ENCODE peak calls at places on chromosome 11, in eight cellular contexts. O is ovary, F is fibroblast of pulmonary artery, U is choroid plexus epithelial cell, H is coronary artery, Q is HFF-Myc, Z is AG10803, B is epithelial cell of esophagus. L is an unnamed sample.

GRCh38 chr11:57294225-57295131 is 30.3 kb downstream of the TNKS1BP1 start:
- DNase-seq in B (peak), H (no peak), Z (peak), Q (no peak), F (peak), O (no peak), U (peak), L (no peak)

GRCh38 chr11:57644748-57645715 is 4.7 kb downstream of the YPEL4 start:
- DNase-seq in O (peak), Z (peak), U (peak), F (peak), H (peak), B (peak), Q (no peak), L (no peak)

GRCh38 chr11:69638941-69639681 is 1.8 kb upstream of the CCND1 start:
- DNase-seq in Q (peak), H (peak), O (peak), U (peak), Z (peak), F (peak), B (peak), L (peak)

GRCh38 chr11:61586792-61587430 is 6.0 kb upstream of the SYT7 start:
- DNase-seq in O (no peak), Q (no peak), H (no peak), U (no peak), Z (no peak), B (peak), F (no peak), L (no peak)

GRCh38 chr11:116732740-116733385 is 39.9 kb downstream of the BUD13 start:
- DNase-seq in Q (peak), B (peak), H (peak), U (peak), F (peak), O (peak), Z (peak), L (no peak)

GRCh38 chr11:67387518-67387917 is 4.3 kb upstream of the RAD9A start:
- DNase-seq in B (no peak), Z (no peak), H (no peak), O (no peak), Q (no peak), U (no peak), F (no peak), L (no peak)

GRCh38 chr11:103903621-103904323 is 132.7 kb upstream of the DDI1 start:
- DNase-seq in B (no peak), O (no peak), Q (no peak), U (no peak), F (no peak), H (no peak), Z (no peak), L (no peak)

GRCh38 chr11:128596245-128596644 is 8.9 kb upstream of the ETS1 start:
- DNase-seq in Z (no peak), U (no peak), H (no peak), B (no peak), F (no peak), Q (no peak), O (no peak), L (no peak)

GRCh38 chr11:1341928-1342524 is 32.6 kb upstream of the TOLLIP start:
- DNase-seq in O (peak), Z (peak), H (no peak), Q (peak), F (peak), U (peak), B (no peak), L (peak)

GRCh38 chr11:1400168-1401000 is 10.7 kb downstream of the BRSK2 start:
- DNase-seq in B (no peak), H (no peak), Z (no peak), U (no peak), F (no peak), Q (no peak), O (no peak), L (no peak)

GRCh38 chr11:66238786-66239413 is 29.5 kb upstream of the RAB1B start:
- DNase-seq in B (no peak), U (no peak), Q (no peak), O (no peak), H (no peak), F (no peak), Z (no peak), L (no peak)

GRCh38 chr11:100925935-100926334 is 203.7 kb downstream of the PGR start:
- DNase-seq in F (peak), H (no peak), U (peak), B (peak), O (no peak), Z (peak), Q (peak), L (peak)

GRCh38 chr11:45830596-45830995 is 16.7 kb upstream of the CRY2 start:
- DNase-seq in Q (no peak), U (no peak), O (no peak), H (no peak), Z (no peak), B (no peak), F (no peak), L (no peak)

GRCh38 chr11:111585371-111585770 is 16.9 kb upstream of the SIK2 start:
- DNase-seq in Q (no peak), H (no peak), Z (peak), U (peak), F (peak), O (no peak), B (peak), L (peak)

GRCh38 chr11:43861141-43861540 is 19.5 kb upstream of the ALKBH3 start:
- DNase-seq in B (no peak), Z (no peak), U (no peak), H (no peak), F (no peak), O (no peak), Q (no peak), L (no peak)

GRCh38 chr11:119709638-119710346 is 19.2 kb downstream of the NECTIN1 start:
- DNase-seq in F (peak), H (no peak), U (peak), Q (peak), Z (peak), O (peak), B (no peak), L (no peak)

GRCh38 chr11:57316017-57316416 is 8.7 kb downstream of the TNKS1BP1 start:
- DNase-seq in U (no peak), Q (no peak), F (no peak), B (no peak), O (no peak), Z (no peak), H (no peak), L (no peak)

GRCh38 chr11:108278546-108278945 is 55.7 kb downstream of the ATM start:
- DNase-seq in H (no peak), F (peak), Z (no peak), U (peak), B (no peak), Q (no peak), O (no peak), L (no peak)

GRCh38 chr11:123272565-123272964 is 77.5 kb upstream of the CLMP start:
- DNase-seq in H (no peak), Q (no peak), B (peak), Z (peak), O (no peak), F (no peak), U (no peak), L (no peak)

GRCh38 chr11:33329705-33330329 is 72.6 kb downstream of the HIPK3 start:
- DNase-seq in O (no peak), H (no peak), U (peak), Q (peak), B (peak), Z (peak), F (peak), L (no peak)

GRCh38 chr11:47938791-47939560 is 41.4 kb upstream of the PTPRJ start:
- DNase-seq in Z (no peak), Q (no peak), H (no peak), O (no peak), F (no peak), B (no peak), U (no peak), L (no peak)

GRCh38 chr11:5621580-5621979 is 3.2 kb upstream of the TRIM34 start:
- DNase-seq in Z (no peak), O (no peak), H (no peak), Q (no peak), U (no peak), F (no peak), B (no peak), L (no peak)

GRCh38 chr11:5624489-5625278 is at the start of gene TRIM34:
- DNase-seq in F (peak), Z (peak), B (peak), O (peak), U (peak), Q (peak), H (peak), L (no peak)

GRCh38 chr11:5626191-5626590 is 1.4 kb downstream of the TRIM34 start:
- DNase-seq in Q (no peak), U (peak), H (no peak), O (no peak), F (peak), B (peak), Z (peak), L (peak)

GRCh38 chr11:5622802-5623201 is 2.0 kb upstream of the TRIM34 start:
- DNase-seq in F (no peak), U (no peak), Q (no peak), H (no peak), B (no peak), O (no peak), Z (no peak), L (no peak)

GRCh38 chr11:5625281-5625680 is 480 bp downstream of the TRIM34 start:
- DNase-seq in Z (no peak), H (no peak), Q (no peak), O (no peak), U (no peak), B (no peak), F (no peak), L (no peak)
- H3K4me3 ChIP-seq in Z (peak), H (peak), Q (peak), O (peak), U (peak), B (peak), F (peak), L (peak)

GRCh38 chr11:19774817-19775600 is 62.4 kb downstream of the NAV2 start:
- DNase-seq in B (no peak), H (peak), Q (no peak), Z (no peak), U (no peak), O (no peak), F (no peak), L (no peak)
- TF ChIP-seq CTCF in B (no peak), H (no peak), Q (no peak), Z (no peak), U (no peak), O (no peak), F (no peak), L (no peak)

GRCh38 chr11:10930961-10931760 is 73.3 kb upstream of the ZBED5 start:
- DNase-seq in F (peak), O (peak), B (peak), U (peak), Z (peak), Q (no peak), H (peak), L (no peak)
- H3K4me3 ChIP-seq in F (peak), O (peak), B (peak), U (peak), Z (peak), Q (peak), H (peak), L (peak)

GRCh38 chr11:78912778-78913177 is 338.1 kb upstream of the NARS2 start:
- DNase-seq in F (no peak), Q (no peak), O (no peak), Z (no peak), B (no peak), U (no peak), H (no peak), L (no peak)

GRCh38 chr11:78920329-78920728 is 345.7 kb upstream of the NARS2 start:
- DNase-seq in U (no peak), Q (no peak), H (no peak), O (no peak), B (no peak), Z (no peak), F (no peak), L (no peak)

GRCh38 chr11:78921517-78921916 is 346.9 kb upstream of the NARS2 start:
- DNase-seq in Q (no peak), Z (no peak), B (no peak), H (no peak), U (no peak), F (no peak), O (no peak), L (no peak)

GRCh38 chr11:78914503-78914902 is 339.8 kb upstream of the NARS2 start:
- DNase-seq in O (no peak), H (no peak), Z (no peak), Q (no peak), U (no peak), F (no peak), B (no peak), L (no peak)

DNA sequence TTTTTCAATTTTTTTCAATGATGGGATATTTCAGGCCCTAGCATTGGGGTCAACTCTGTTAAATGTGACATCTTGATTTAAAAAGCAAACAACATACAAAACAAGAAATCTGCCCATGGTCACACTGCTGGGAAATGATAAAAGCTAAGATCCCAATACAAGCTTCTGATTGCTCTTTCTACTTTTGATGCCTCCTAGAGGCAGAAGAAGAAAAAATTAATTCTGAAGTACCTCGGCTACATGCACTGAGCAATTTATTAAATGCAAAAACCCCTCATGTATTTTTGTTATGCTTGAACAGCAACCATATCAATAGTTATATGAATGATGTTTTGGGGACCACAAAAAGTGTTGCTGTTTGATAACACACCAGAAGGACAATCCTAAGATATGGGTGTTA is 342.1 kb upstream of the NARS2 start:
- DNase-seq in O (no peak), H (no peak), F (no peak), Z (no peak), Q (no peak), U (peak), B (no peak), L (no peak)
- TF ChIP-seq CTCF in O (no peak), H (no peak), F (peak), Z (peak), Q (no peak), U (peak), B (no peak), L (no peak)

GRCh38 chr11:14065153-14065552 is 102.6 kb downstream of the SPON1 start:
- DNase-seq in Z (no peak), F (no peak), O (no peak), B (no peak), Q (no peak), U (no peak), H (no peak), L (no peak)
- H3K4me3 ChIP-seq in Z (no peak), F (no peak), O (no peak), B (no peak), Q (no peak), U (no peak), H (no peak), L (no peak)

GRCh38 chr11:17822021-17822781 is 87.6 kb downstream of the KCNC1 start:
- DNase-seq in O (no peak), F (peak), U (peak), B (peak), Z (peak), Q (no peak), H (no peak), L (peak)

GRCh38 chr11:17828311-17828751 is 93.8 kb downstream of the KCNC1 start:
- DNase-seq in Q (no peak), F (peak), Z (peak), B (no peak), O (peak), U (no peak), H (no peak), L (no peak)

GRCh38 chr11:17831883-17832282 is 97.3 kb downstream of the KCNC1 start:
- DNase-seq in O (no peak), U (no peak), H (no peak), Q (no peak), Z (no peak), B (no peak), F (no peak), L (no peak)

GRCh38 chr11:17831228-17831627 is 96.6 kb downstream of the KCNC1 start:
- DNase-seq in Q (no peak), F (no peak), B (no peak), O (no peak), U (no peak), Z (no peak), H (no peak), L (no peak)

DNA sequence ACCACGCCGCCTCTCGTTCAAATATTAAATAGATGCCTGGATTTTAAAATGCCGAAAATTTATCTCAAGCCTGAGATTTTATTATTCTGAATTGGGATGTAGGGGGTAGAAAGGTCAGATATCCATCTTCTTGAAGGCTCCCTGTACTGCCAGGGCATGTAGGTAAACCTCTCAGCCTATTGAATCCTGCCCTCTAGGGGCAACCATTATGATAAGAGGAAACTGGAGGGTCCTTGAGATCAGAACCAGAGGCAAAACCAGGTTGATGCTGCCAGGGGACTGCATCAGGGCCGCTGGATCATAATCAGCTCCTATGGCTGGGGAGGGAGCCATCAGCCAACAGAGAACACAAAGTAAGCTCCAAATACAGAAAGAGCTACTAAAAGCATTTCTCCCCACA is 92.4 kb downstream of the KCNC1 start:
- DNase-seq in Z (no peak), F (no peak), U (no peak), Q (no peak), B (peak), O (no peak), H (no peak), L (no peak)
- TF ChIP-seq CTCF in Z (no peak), F (peak), U (peak), Q (peak), B (peak), O (no peak), H (no peak), L (no peak)

GRCh38 chr11:94876645-94877445 is 96.5 kb downstream of the CWC15 start:
- DNase-seq in F (peak), Z (peak), H (peak), B (peak), Q (peak), U (peak), O (peak), L (peak)
- H3K4me3 ChIP-seq in F (no peak), Z (no peak), H (no peak), B (no peak), Q (no peak), U (no peak), O (no peak), L (no peak)

GRCh38 chr11:6067502-6067901 is 36.9 kb upstream of the OR56A1 start:
- DNase-seq in B (no peak), Q (no peak), Z (no peak), F (no peak), U (no peak), H (no peak), O (no peak), L (no peak)

GRCh38 chr11:6057452-6057851 is 26.9 kb upstream of the OR56A1 start:
- DNase-seq in O (no peak), Z (no peak), Q (no peak), U (no peak), B (no peak), H (no peak), F (no peak), L (no peak)

GRCh38 chr11:6061475-6061874 is 30.9 kb upstream of the OR56A1 start:
- DNase-seq in Q (no peak), H (no peak), B (no peak), F (no peak), O (no peak), U (no peak), Z (no peak), L (no peak)

GRCh38 chr11:6062691-6063358 is 32.3 kb upstream of the OR56A1 start:
- DNase-seq in B (no peak), O (no peak), F (no peak), U (no peak), H (no peak), Q (no peak), Z (no peak), L (no peak)
- TF ChIP-seq CTCF in B (peak), O (no peak), F (no peak), U (no peak), H (no peak), Q (no peak), Z (no peak), L (no peak)

DNA sequence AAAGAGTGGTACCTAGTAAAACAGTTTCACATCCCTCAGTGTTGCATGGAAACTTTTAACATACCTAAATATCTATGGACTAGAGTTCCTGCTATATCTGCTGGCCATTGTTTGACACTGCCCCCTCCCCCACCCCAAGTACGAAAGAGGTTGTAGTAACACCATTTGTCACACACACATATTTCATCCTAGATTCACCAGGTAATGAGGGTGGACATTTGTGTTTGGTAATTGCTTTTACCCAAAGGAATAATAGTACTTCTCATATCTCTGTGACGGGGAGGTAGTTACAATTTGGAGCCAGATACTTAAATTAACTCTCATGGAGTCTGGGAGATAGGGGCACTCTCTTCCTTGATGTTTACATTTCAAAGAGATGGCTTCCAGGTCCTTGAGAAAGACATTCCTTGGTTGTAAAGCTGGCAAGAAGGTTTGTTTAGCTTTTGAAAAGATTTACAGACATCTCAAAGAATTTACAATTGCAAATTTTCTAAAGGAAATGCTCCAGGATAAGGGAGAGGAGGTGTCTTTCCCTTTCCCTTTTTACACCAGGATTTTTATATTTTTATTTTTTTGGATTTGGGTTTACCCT is 38.8 kb downstream of the REXO2 start:
- DNase-seq in H (no peak), B (no peak), Q (no peak), O (no peak), U (no peak), F (no peak), Z (no peak), L (no peak)
- H3K4me3 ChIP-seq in H (no peak), B (no peak), Q (no peak), O (no peak), U (no peak), F (no peak), Z (no peak), L (no peak)